ENCODE peak calls at places on chromosomes 1 and 21, in five cellular contexts. G is suprapubic skin, E is K562, R is ovary, H is GM12878. J is an unnamed sample.
A peak's percentile ranks its signal among the peaks of the same experiment; 100 is the strongest.

GRCh38 chr1:213429642-213430041 is 378.6 kb downstream of the RPS6KC1 start:
- DNase-seq in G (no peak), E (no peak), R (no peak), H (no peak), J (no peak)

GRCh38 chr1:193031431-193031830 is 27.7 kb downstream of the UCHL5 start:
- DNase-seq in G (no peak), E (no peak), R (no peak), H (no peak), J (no peak)

GRCh38 chr1:101993703-101994102 is 3.0 kb downstream of the OLFM3 start:
- DNase-seq in G (no peak), E (no peak), R (no peak), H (no peak), J (no peak)

GRCh38 chr21:38908537-38908936 is 102.8 kb downstream of the ETS2 start:
- DNase-seq in G (peak; percentile 61), E (no peak), R (no peak), H (no peak), J (no peak)

GRCh38 chr1:109639063-109639840 is 16.6 kb upstream of the GSTM4 start:
- DNase-seq in G (no peak), E (no peak), R (no peak), H (no peak), J (peak; percentile 24)

GRCh38 chr1:226424228-226425003 is 16.5 kb upstream of the PARP1 start:
- DNase-seq in G (no peak), E (no peak), R (no peak), H (no peak), J (peak; percentile 5)

GRCh38 chr1:82762829-82763532 is 962.2 kb downstream of the ADGRL2 start:
- DNase-seq in G (no peak), E (no peak), R (no peak), H (peak; percentile 9), J (no peak)

GRCh38 chr1:76289692-76290091 is 215.1 kb downstream of the ST6GALNAC3 start:
- DNase-seq in G (no peak), E (no peak), R (no peak), H (no peak), J (no peak)

GRCh38 chr1:86419277-86419903 is 4.6 kb upstream of the CLCA2 start:
- DNase-seq in G (no peak), E (peak; percentile 30), R (no peak), H (no peak), J (no peak)

GRCh38 chr1:50950396-50950795 is 9.7 kb downstream of the FAF1 start:
- DNase-seq in G (no peak), E (no peak), R (no peak), H (no peak), J (no peak)

GRCh38 chr1:180916012-180916770 is 3.5 kb downstream of the KIAA1614 start:
- DNase-seq in G (no peak), E (no peak), R (no peak), H (no peak), J (no peak)

GRCh38 chr1:211480941-211481545 is 10.9 kb downstream of the RD3 start:
- DNase-seq in G (no peak), E (no peak), R (no peak), H (no peak), J (peak; percentile 19)

GRCh38 chr1:219573158-219573557 is 39.7 kb downstream of the ZC3H11B start:
- DNase-seq in G (no peak), E (no peak), R (no peak), H (no peak), J (no peak)

GRCh38 chr1:219575563-219575962 is 37.3 kb downstream of the ZC3H11B start:
- DNase-seq in G (no peak), E (no peak), R (no peak), H (no peak), J (no peak)

GRCh38 chr1:219573960-219574359 is 38.9 kb downstream of the ZC3H11B start:
- DNase-seq in G (no peak), E (no peak), R (no peak), H (no peak), J (no peak)

GRCh38 chr1:219576931-219577330 is 36.0 kb downstream of the ZC3H11B start:
- DNase-seq in G (no peak), E (no peak), R (no peak), H (no peak), J (no peak)

GRCh38 chr1:219574484-219575087 is 38.3 kb downstream of the ZC3H11B start:
- DNase-seq in G (no peak), E (no peak), R (no peak), H (no peak), J (no peak)
- H3K36me3 ChIP-seq in G (no peaks in the 10 kb centered on the region), E (no peaks in the 10 kb centered on the region), R (no peaks in the 10 kb centered on the region), H (no peaks in the 10 kb centered on the region), J (no peaks in the 10 kb centered on the region)

DNA sequence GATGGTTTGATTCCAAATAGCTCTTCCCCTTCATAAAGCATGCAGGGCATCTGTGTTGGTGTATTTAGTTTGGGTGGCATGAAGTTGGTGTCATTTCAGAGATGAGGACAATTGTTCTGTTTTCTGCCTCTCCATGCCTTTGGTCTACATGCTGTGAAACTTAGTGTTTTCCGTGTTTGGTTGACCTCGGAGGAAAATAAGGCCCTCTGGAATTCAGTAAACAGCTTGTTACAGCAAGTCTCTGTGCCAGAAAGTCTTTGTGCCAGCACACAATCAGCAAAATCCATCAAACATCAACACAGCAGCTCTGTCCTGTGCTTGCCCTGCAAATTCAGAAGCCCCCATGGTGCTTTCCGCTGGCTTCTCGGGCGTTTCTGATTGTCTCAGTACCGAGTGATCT is 9.5 kb downstream of the PARK7 start:
- DNase-seq in G (no peak), E (no peak), R (no peak), H (no peak), J (no peak)
- TF ChIP-seq EP300 in G (no peak), E (no peak), R (no peak), H (no peak), J (no peak)

GRCh38 chr1:107670397-107670796 is 294.6 kb downstream of the VAV3 start:
- DNase-seq in G (no peak), E (no peak), R (no peak), H (no peak), J (no peak)
- H3K36me3 ChIP-seq in G (peaks cover 6% of the 10 kb centered on the region), E (no peaks in the 10 kb centered on the region), R (no peaks in the 10 kb centered on the region), H (no peaks in the 10 kb centered on the region), J (no peaks in the 10 kb centered on the region)

GRCh38 chr1:33126411-33127000 is 45.6 kb downstream of the AZIN2 start:
- DNase-seq in G (no peak), E (no peak), R (no peak), H (no peak), J (no peak)

GRCh38 chr1:33130297-33130696 is 49.3 kb downstream of the AZIN2 start:
- DNase-seq in G (no peak), E (no peak), R (no peak), H (no peak), J (no peak)

GRCh38 chr1:33128781-33129180 is 47.8 kb downstream of the AZIN2 start:
- DNase-seq in G (no peak), E (no peak), R (no peak), H (no peak), J (no peak)

GRCh38 chr1:33123266-33123665 is 42.3 kb downstream of the AZIN2 start:
- DNase-seq in G (no peak), E (no peak), R (no peak), H (no peak), J (no peak)

GRCh38 chr1:33127001-33127823 is 46.3 kb downstream of the AZIN2 start:
- DNase-seq in G (peak; percentile 99), E (peak; percentile 88), R (peak; percentile 99), H (peak; percentile 99), J (peak; percentile 97)
- TF ChIP-seq EP300 in G (no peak), E (peak; percentile 19), R (no peak), H (no peak), J (no peak)

DNA sequence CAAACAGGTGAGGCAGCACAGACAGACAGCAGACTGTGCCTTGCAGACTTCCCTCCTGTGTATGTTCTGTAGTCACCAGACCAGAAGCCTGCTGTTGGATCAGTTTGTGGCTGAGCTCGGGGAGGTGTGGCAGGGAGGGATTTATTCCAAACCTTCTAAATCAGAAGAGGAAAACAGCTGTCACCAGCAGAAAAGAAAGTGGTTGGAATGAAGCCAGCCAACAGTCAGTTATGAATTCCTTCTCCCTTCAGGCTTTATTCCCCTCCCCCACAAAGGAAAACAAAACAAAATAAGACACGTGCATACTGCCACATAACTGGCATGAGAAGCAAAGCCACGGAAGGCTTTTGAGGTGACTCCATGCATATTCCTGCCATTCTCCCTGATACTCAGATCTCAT is 19.0 kb upstream of the PIGV start:
- DNase-seq in G (no peak), E (no peak), R (peak; percentile 18), H (no peak), J (no peak)
- H3K36me3 ChIP-seq in G (peaks cover 90% of the 10 kb centered on the region), E (peaks cover 99% of the 10 kb centered on the region), R (no peaks in the 10 kb centered on the region), H (peaks cover 51% of the 10 kb centered on the region), J (peaks cover 95% of the 10 kb centered on the region)

DNA sequence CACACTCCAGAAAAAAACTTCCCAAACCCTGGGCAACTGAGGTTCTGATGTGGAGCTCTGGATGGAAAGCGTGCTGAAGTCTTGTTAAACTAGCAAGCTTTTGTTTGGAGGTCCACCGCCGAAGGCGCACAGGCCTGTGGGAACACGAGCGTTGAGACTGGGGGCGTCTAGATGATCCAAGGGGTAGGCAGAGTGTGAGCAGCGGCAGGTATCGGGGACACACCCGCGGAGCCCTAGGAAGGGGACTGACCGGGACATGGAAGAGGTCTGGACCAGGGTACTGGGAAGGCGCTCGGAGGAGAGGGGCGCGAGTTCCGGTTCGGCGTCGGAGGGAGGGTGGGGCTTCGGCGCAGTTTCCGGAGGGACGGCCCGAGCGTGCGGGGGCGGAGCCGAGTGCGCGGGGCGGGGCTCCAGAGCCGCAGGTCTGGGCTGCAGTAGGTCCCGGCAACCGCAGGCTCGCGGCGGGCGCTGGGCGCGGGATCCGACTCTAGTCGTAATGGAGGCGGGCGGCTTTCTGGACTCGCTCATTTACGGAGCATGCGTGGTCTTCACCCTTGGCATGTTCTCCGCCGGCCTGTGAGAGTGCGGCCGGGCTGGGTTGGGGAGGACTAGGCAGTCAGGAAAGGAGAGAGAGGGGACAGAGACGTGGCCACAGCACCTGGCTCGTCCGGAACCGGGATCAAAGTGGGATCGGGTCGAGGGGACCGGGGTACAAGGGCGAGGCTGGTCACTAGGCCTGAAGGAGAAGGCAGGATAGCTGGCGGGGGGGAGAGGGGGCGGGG is at the start of gene SLC50A1:
- DNase-seq in G (peak; percentile 97), E (peak; percentile 93), R (peak; percentile 94), H (peak; percentile 66), J (peak; percentile 96)
- TF ChIP-seq EP300 in G (no peak), E (peak; percentile 1), R (no peak), H (no peak), J (peak; percentile 13)

DNA sequence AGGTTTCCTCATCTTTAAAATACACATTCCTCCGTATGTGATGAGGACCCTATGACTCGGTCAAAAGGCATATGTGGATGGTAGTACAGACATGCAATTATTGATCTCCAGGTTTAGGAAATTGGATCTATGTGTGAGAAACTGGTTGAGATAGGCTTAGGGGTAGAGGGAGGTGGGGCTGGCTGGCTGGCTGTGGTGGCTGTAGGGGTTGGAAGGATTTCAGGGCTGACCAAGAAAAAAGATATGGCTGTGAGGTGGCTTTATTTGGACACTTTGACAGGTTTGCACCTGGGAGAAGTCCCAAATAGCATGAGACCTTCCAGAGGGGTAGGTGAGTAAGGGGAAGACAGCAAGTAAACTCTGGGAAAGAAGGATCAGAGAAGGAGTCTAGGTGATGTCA is 39.6 kb upstream of the ADAM30 start:
- DNase-seq in G (no peak), E (no peak), R (no peak), H (no peak), J (no peak)
- H3K36me3 ChIP-seq in G (peaks cover 82% of the 10 kb centered on the region), E (no peaks in the 10 kb centered on the region), R (peaks cover 2% of the 10 kb centered on the region), H (no peaks in the 10 kb centered on the region), J (peaks cover 54% of the 10 kb centered on the region)

J was measured in upper lobe of left lung.